ENCODE peak calls at places on chromosomes 5 and 9, in six cellular contexts. Q, I, D, K, G and T are unnamed samples.

GRCh38 chr9:70616401-70617010 is 202.0 kb upstream of the KLF9 start:
- DNase-seq in Q (no peak), I (no peak), D (no peak), K (no peak), G (no peak), T (no peak)

GRCh38 chr5:120405923-120406322 is 58.2 kb upstream of the PRR16 start:
- DNase-seq in Q (no peak), I (no peak), D (no peak), K (no peak), G (peak), T (no peak)

GRCh38 chr9:83432104-83432627 is 106.0 kb downstream of the FRMD3 start:
- DNase-seq in Q (peak), I (no peak), D (no peak), K (peak), G (no peak), T (no peak)

GRCh38 chr5:760363-761205 is 23.9 kb downstream of the ZDHHC11B start:
- DNase-seq in Q (no peak), I (no peak), D (no peak), K (no peak), G (no peak), T (no peak)

GRCh38 chr9:95189230-95190098 is 128.0 kb downstream of the FANCC start:
- DNase-seq in Q (no peak), I (no peak), D (peak), K (no peak), G (peak), T (no peak)

GRCh38 chr9:71897573-71897972 is 13.4 kb downstream of the ABHD17B start:
- DNase-seq in Q (no peak), I (no peak), D (no peak), K (no peak), G (no peak), T (no peak)

GRCh38 chr5:11547140-11547539 is 357.1 kb downstream of the CTNND2 start:
- DNase-seq in Q (no peak), I (no peak), D (no peak), K (no peak), G (no peak), T (no peak)

GRCh38 chr5:128464596-128464995 is 73.4 kb downstream of the FBN2 start:
- DNase-seq in Q (no peak), I (no peak), D (no peak), K (no peak), G (no peak), T (no peak)

GRCh38 chr5:154312571-154312970 is 122.0 kb downstream of the GALNT10 start:
- DNase-seq in Q (no peak), I (no peak), D (no peak), K (no peak), G (no peak), T (no peak)

GRCh38 chr9:117205806-117206205 is 209.1 kb downstream of the ASTN2 start:
- DNase-seq in Q (no peak), I (no peak), D (peak), K (no peak), G (no peak), T (no peak)

GRCh38 chr5:115685966-115686691 is 60.3 kb upstream of the TMED7 start:
- DNase-seq in Q (peak), I (no peak), D (no peak), K (no peak), G (peak), T (no peak)

GRCh38 chr9:25724424-25724823 is 46.2 kb upstream of the TUSC1 start:
- DNase-seq in Q (no peak), I (no peak), D (no peak), K (no peak), G (peak), T (no peak)

GRCh38 chr5:72552041-72552557 is 44.9 kb upstream of the ZNF366 start:
- DNase-seq in Q (no peak), I (no peak), D (no peak), K (no peak), G (peak), T (no peak)

GRCh38 chr9:70805953-70806352 is 315.5 kb downstream of the TRPM3 start:
- DNase-seq in Q (no peak), I (no peak), D (no peak), K (no peak), G (no peak), T (peak)

GRCh38 chr5:34743878-34744277 is 87.8 kb downstream of the RAI14 start:
- DNase-seq in Q (no peak), I (no peak), D (no peak), K (no peak), G (peak), T (no peak)

GRCh38 chr5:147403659-147404640 is 105.9 kb downstream of the DPYSL3 start:
- DNase-seq in Q (peak), I (no peak), D (no peak), K (peak), G (peak), T (no peak)

GRCh38 chr9:2874001-2874750 is 30.3 kb upstream of the PUM3 start:
- DNase-seq in Q (no peak), I (no peak), D (no peak), K (no peak), G (peak), T (no peak)

GRCh38 chr9:37191403-37192089 is 71.2 kb downstream of the ZCCHC7 start:
- DNase-seq in Q (no peak), I (no peak), D (no peak), K (no peak), G (no peak), T (no peak)

GRCh38 chr5:11322133-11322532 is 561.1 kb upstream of the DAP start:
- DNase-seq in Q (no peak), I (no peak), D (no peak), K (no peak), G (no peak), T (no peak)

GRCh38 chr5:167998148-167998767 is 293.2 kb upstream of the WWC1 start:
- DNase-seq in Q (no peak), I (no peak), D (no peak), K (no peak), G (peak), T (no peak)

GRCh38 chr5:179489015-179489414 is 61.3 kb upstream of the RUFY1 start:
- DNase-seq in Q (no peak), I (no peak), D (no peak), K (no peak), G (no peak), T (no peak)

GRCh38 chr5:173547579-173547978 is 68.9 kb downstream of the BOD1 start:
- DNase-seq in Q (no peak), I (no peak), D (no peak), K (no peak), G (peak), T (no peak)

GRCh38 chr5:169527863-169528262 is 55.7 kb upstream of the SPDL1 start:
- DNase-seq in Q (no peak), I (no peak), D (no peak), K (no peak), G (peak), T (no peak)

GRCh38 chr9:129719135-129719534 is 33.7 kb downstream of the PTGES start:
- DNase-seq in Q (no peak), I (no peak), D (no peak), K (no peak), G (no peak), T (no peak)

GRCh38 chr5:61817472-61818326 is 485.6 kb downstream of the ZSWIM6 start:
- DNase-seq in Q (peak), I (peak), D (no peak), K (peak), G (peak), T (peak)

GRCh38 chr5:157744055-157745011 is 821 bp downstream of the LSM11 start:
- DNase-seq in Q (no peak), I (no peak), D (no peak), K (no peak), G (no peak), T (no peak)

GRCh38 chr9:27634879-27635278 is 61.6 kb upstream of the C9orf72 start:
- DNase-seq in Q (no peak), I (no peak), D (no peak), K (no peak), G (no peak), T (no peak)

GRCh38 chr9:137422668-137423000 is 328 bp downstream of the EXD3 start:
- DNase-seq in Q (no peak), I (peak), D (no peak), K (no peak), G (no peak), T (no peak)

GRCh38 chr5:72618699-72619098 is 111.5 kb upstream of the ZNF366 start:
- DNase-seq in Q (no peak), I (no peak), D (no peak), K (no peak), G (no peak), T (no peak)

GRCh38 chr5:90135979-90136378 is 273.6 kb downstream of the CETN3 start:
- DNase-seq in Q (no peak), I (no peak), D (no peak), K (no peak), G (no peak), T (no peak)

GRCh38 chr5:51606921-51607320 is 223.7 kb downstream of the ISL1 start:
- DNase-seq in Q (no peak), I (no peak), D (no peak), K (no peak), G (no peak), T (no peak)

GRCh38 chr9:124125590-124126047 is 114.1 kb downstream of the LHX2 start:
- DNase-seq in Q (no peak), I (no peak), D (no peak), K (no peak), G (no peak), T (no peak)

GRCh38 chr9:87606921-87607521 is 109.4 kb downstream of the DAPK1 start:
- DNase-seq in Q (no peak), I (no peak), D (no peak), K (peak), G (peak), T (no peak)

GRCh38 chr9:93326056-93326455 is 125.4 kb upstream of the FAM120A start:
- DNase-seq in Q (no peak), I (no peak), D (no peak), K (no peak), G (no peak), T (no peak)

GRCh38 chr5:125478599-125478998 is 732.2 kb upstream of the ZNF608 start:
- DNase-seq in Q (no peak), I (no peak), D (peak), K (no peak), G (no peak), T (no peak)

GRCh38 chr9:127112683-127113539 is 9.5 kb downstream of the ANGPTL2 start:
- DNase-seq in Q (peak), I (no peak), D (no peak), K (no peak), G (no peak), T (no peak)

GRCh38 chr9:98864257-98865180 is 57.0 kb downstream of the GALNT12 start:
- DNase-seq in Q (no peak), I (no peak), D (no peak), K (no peak), G (peak), T (no peak)

GRCh38 chr9:87950765-87951488 is 23.4 kb downstream of the CDK20 start:
- DNase-seq in Q (no peak), I (no peak), D (no peak), K (peak), G (peak), T (peak)

GRCh38 chr5:179886190-179886589 is 21.5 kb downstream of the TBC1D9B start:
- DNase-seq in Q (no peak), I (no peak), D (no peak), K (no peak), G (no peak), T (no peak)